ENCODE peak calls at places on chromosomes 13 and 19, in seven cellular contexts. Z, H, L, X, P, K and W are unnamed samples.

GRCh38 chr13:35219021-35219420 is 257.5 kb downstream of the MAB21L1 start:
- DNase-seq in P (no peak), H (no peak), L (no peak), Z (no peak), K (no peak), X (no peak), W (no peak)

GRCh38 chr13:64767054-64767453 is 2463.1 kb downstream of the PCDH9 start:
- DNase-seq in H (no peak), X (no peak), L (no peak), P (no peak), Z (no peak), K (no peak), W (no peak)

GRCh38 chr19:38134538-38135149 is 89.4 kb downstream of the DPF1 start:
- DNase-seq in Z (peak; percentile 57), P (peak; percentile 72), H (no peak), L (peak; percentile 58), X (peak; percentile 64), K (no peak), W (peak; percentile 59)

GRCh38 chr13:34108396-34108795 is 290.4 kb downstream of the RFC3 start:
- DNase-seq in X (no peak), P (peak; percentile 23), H (no peak), L (no peak), K (no peak), Z (no peak), W (no peak)

GRCh38 chr13:24226762-24227161 is 66.2 kb downstream of the SPATA13 start:
- DNase-seq in K (no peak), X (no peak), H (no peak), Z (no peak), P (no peak), L (no peak), W (no peak)

GRCh38 chr13:66665991-66666390 is 564.1 kb downstream of the PCDH9 start:
- DNase-seq in L (no peak), K (no peak), Z (peak; percentile 35), X (no peak), H (no peak), P (peak; percentile 83), W (peak; percentile 7)

GRCh38 chr13:40563350-40564125 is 102.9 kb downstream of the FOXO1 start:
- DNase-seq in K (no peak), P (peak; percentile 47), X (no peak), L (no peak), H (no peak), Z (no peak), W (no peak)

GRCh38 chr19:48284891-48285290 is 15.0 kb downstream of the ZNF114 start:
- DNase-seq in L (no peak), Z (no peak), K (no peak), P (no peak), H (no peak), X (no peak), W (no peak)

GRCh38 chr13:88704600-88705275 is 1033.6 kb downstream of the SLITRK5 start:
- DNase-seq in P (no peak), L (no peak), K (no peak), Z (no peak), X (no peak), H (no peak), W (no peak)

GRCh38 chr19:42151735-42152134 is 19.5 kb upstream of the POU2F2 start:
- DNase-seq in K (no peak), L (no peak), H (no peak), Z (no peak), X (no peak), P (no peak), W (no peak)

GRCh38 chr13:86906458-86906857 is 764.7 kb upstream of the SLITRK5 start:
- DNase-seq in L (no peak), H (no peak), X (no peak), P (no peak), Z (no peak), K (no peak), W (no peak)

GRCh38 chr13:47433461-47434005 is 536.7 kb upstream of the HTR2A start:
- DNase-seq in Z (no peak), K (no peak), P (peak; percentile 27), H (no peak), X (no peak), L (no peak), W (no peak)

GRCh38 chr13:40306817-40307216 is 359.6 kb downstream of the FOXO1 start:
- DNase-seq in X (no peak), K (no peak), L (no peak), Z (no peak), H (no peak), P (peak; percentile 19), W (no peak)

GRCh38 chr13:114132419-114133121 is at the start of gene RASA3:
- DNase-seq in X (peak; percentile 82), Z (peak; percentile 70), H (peak; percentile 85), K (peak; percentile 72), L (peak; percentile 98), P (peak; percentile 65), W (peak; percentile 83)

GRCh38 chr13:114136576-114136975 is 4.2 kb upstream of the RASA3 start:
- DNase-seq in H (no peak), K (no peak), Z (no peak), P (no peak), X (no peak), L (no peak), W (no peak)

GRCh38 chr13:114134944-114135610 is 2.7 kb upstream of the RASA3 start:
- DNase-seq in K (no peak), X (no peak), Z (no peak), H (no peak), L (no peak), P (no peak), W (no peak)

GRCh38 chr13:114134111-114134943 is 1.9 kb upstream of the RASA3 start:
- DNase-seq in K (no peak), X (no peak), Z (no peak), H (no peak), P (no peak), L (no peak), W (no peak)

GRCh38 chr13:114135731-114136171 is 3.3 kb upstream of the RASA3 start:
- DNase-seq in Z (no peak), K (no peak), X (no peak), H (no peak), L (no peak), P (no peak), W (no peak)
- TF ChIP-seq CTCF in Z (no peak), K (no peak), X (no peak), H (no peak), L (no peak), P (no peak), W (no peak)

GRCh38 chr19:16957151-16957662 is 68.4 kb downstream of the F2RL3 start:
- DNase-seq in H (no peak), P (peak; percentile 73), Z (no peak), X (peak; percentile 76), L (no peak), K (no peak), W (no peak)
- TF ChIP-seq CTCF in H (no peak), P (no peak), Z (no peak), X (no peak), L (no peak), K (no peak), W (no peak)

GRCh38 chr13:20923272-20923671 is 20.7 kb upstream of the XPO4 start:
- DNase-seq in P (no peak), H (no peak), L (no peak), X (no peak), Z (no peak), K (no peak), W (no peak)

GRCh38 chr13:20921572-20921971 is 19.0 kb upstream of the XPO4 start:
- DNase-seq in Z (no peak), X (no peak), H (no peak), L (no peak), K (no peak), P (no peak), W (no peak)

GRCh38 chr13:20927858-20928257 is 25.3 kb upstream of the XPO4 start:
- DNase-seq in P (no peak), X (no peak), L (no peak), H (no peak), Z (no peak), K (no peak), W (no peak)

DNA sequence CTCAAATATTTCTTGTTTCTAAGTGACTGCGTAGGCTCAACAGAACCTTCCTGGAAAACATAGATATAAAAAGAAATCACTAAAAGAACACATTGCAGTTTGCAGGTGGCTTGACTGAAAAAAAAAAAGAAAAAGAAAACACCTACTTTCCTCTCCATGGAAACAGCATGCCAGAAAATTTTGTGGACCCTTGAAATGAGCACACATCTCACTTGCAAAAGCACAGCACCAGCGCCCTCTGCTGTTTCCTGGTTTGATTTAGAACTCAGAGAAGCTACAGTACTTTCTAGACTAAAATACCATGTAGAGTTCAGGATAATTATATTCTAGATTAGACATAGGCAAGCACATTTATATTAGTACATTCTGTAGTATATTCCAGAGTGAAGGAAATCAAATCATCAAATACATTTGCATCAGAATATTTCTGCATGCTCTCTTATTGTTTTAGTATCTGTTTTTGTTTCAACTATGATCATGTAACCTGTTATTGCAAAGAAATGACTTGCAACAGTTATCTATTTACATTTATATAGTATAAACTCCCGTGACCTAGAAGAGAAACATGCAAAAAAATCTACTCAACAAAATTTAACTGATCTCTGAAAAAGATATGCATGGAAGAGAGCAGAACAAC is 22.3 kb upstream of the XPO4 start:
- DNase-seq in P (peak; percentile 90), H (peak; percentile 46), L (peak; percentile 45), Z (peak; percentile 90), X (peak; percentile 88), K (peak; percentile 64), W (peak; percentile 86)
- TF ChIP-seq CTCF in P (peak; percentile 75), H (peak; percentile 90), L (peak; percentile 73), Z (peak; percentile 90), X (peak; percentile 85), K (peak; percentile 90), W (peak; percentile 63)

DNA sequence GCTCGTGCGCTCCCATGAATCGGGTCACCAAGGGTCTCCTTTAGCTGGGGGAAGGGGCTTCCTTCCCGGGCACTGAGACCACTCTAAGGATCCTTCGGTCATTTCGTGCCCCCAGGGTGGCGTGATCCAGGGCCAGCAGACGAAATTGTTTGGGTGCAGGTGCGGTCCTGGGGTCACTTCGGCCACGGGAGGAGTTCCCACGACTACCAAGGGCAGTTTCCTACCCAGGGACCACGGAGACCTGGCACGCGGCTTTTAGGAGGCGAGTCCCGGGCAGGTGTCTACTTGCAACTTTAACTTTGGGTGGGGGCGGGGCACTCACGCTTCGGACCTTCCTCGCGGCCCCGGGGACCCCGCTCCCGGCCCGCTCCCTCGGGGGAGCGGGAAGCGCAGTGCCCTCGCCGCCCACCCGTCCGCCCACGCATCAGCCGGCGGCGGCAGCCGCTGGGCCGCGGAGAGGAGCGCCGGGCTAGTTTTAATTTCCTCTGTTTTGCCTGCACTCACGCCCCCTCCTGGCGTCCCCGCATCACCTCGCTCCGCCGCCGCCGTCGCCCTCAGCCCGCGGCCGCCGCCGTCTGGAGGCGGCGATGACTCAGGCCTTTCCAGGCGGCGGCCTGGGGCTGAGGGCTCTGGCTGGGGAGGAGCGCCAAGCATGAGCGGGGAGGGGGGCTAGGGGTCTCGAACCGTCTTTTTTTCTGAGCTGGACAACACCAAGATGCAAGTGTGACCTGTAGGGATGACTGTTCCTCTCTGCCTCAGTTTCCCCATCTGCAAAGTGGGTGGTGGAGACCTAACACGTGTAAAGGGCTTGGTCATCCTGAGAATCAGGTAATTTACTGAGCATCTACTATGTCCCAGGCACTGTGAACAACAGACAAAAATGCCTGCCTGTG is 21.8 kb downstream of the OLFM2 start:
- DNase-seq in Z (peak; percentile 81), H (peak; percentile 70), X (peak; percentile 94), K (peak; percentile 73), P (peak; percentile 83), L (peak; percentile 89), W (peak; percentile 90)
- TF ChIP-seq CTCF in Z (peak; percentile 73), H (peak; percentile 67), X (peak; percentile 79), K (peak; percentile 81), P (peak; percentile 26), L (peak; percentile 65), W (peak; percentile 65)

GRCh38 chr19:2110822-2111221 is 14.1 kb downstream of the IZUMO4 start:
- DNase-seq in Z (no peak), K (no peak), L (no peak), X (no peak), P (no peak), H (no peak), W (no peak)
- TF ChIP-seq CTCF in Z (no peak), K (peak; percentile 15), L (no peak), X (peak; percentile 22), P (no peak), H (no peak), W (no peak)

GRCh38 chr19:45402469-45403070 is 2.3 kb downstream of the PPP1R13L start:
- DNase-seq in H (peak; percentile 63), P (peak; percentile 38), Z (peak; percentile 59), K (peak; percentile 62), X (no peak), L (peak; percentile 69), W (peak; percentile 79)
- TF ChIP-seq CTCF in H (peak; percentile 69), P (no peak), Z (peak; percentile 78), K (peak; percentile 83), X (peak; percentile 54), L (peak; percentile 56), W (peak; percentile 77)